ENCODE peak calls at places on chromosomes 4 and X, in four cellular contexts. Y, V, O and X are unnamed samples.

GRCh38 chr4:24657768-24658617 is 73.6 kb upstream of the DHX15 start:
- DNase-seq in Y (no peak), V (no peak), O (peak; percentile 27), X (peak; percentile 86)

GRCh38 chrX:8668797-8669196 is 63.1 kb downstream of the ANOS1 start:
- DNase-seq in Y (no peak), V (peak; percentile 18), O (no peak), X (no peak)

GRCh38 chr4:185500035-185500434 is 28.5 kb upstream of the CCDC110 start:
- DNase-seq in Y (no peak), V (no peak), O (no peak), X (no peak)

GRCh38 chr4:16731776-16732380 is 166.6 kb downstream of the LDB2 start:
- DNase-seq in Y (no peak), V (no peak), O (no peak), X (no peak)

GRCh38 chr4:173794662-173795061 is 264.6 kb upstream of the HAND2 start:
- DNase-seq in Y (no peak), V (no peak), O (peak; percentile 79), X (peak; percentile 71)

GRCh38 chr4:184444953-184445309 is 29.4 kb downstream of the IRF2 start:
- DNase-seq in Y (no peak), V (no peak), O (no peak), X (no peak)

GRCh38 chrX:30822719-30823118 is 66.3 kb downstream of the TAB3 start:
- DNase-seq in Y (no peak), V (no peak), O (no peak), X (no peak)

GRCh38 chr4:4991541-4992099 is 27.6 kb downstream of the CYTL1 start:
- DNase-seq in Y (no peak), V (no peak), O (no peak), X (no peak)

GRCh38 chrX:40105016-40105790 is 7.4 kb upstream of the BCOR start:
- DNase-seq in Y (no peak), V (peak; percentile 54), O (no peak), X (no peak)

GRCh38 chr4:151356510-151356909 is 31.1 kb upstream of the SH3D19 start:
- DNase-seq in Y (no peak), V (no peak), O (peak; percentile 9), X (peak; percentile 5)

GRCh38 chr4:4254666-4255065 is 6.6 kb upstream of the TMEM128 start:
- DNase-seq in Y (no peak), V (no peak), O (no peak), X (no peak)

GRCh38 chr4:108492816-108493595 is 127.4 kb upstream of the RPL34 start:
- DNase-seq in Y (no peak), V (no peak), O (peak; percentile 58), X (no peak)

GRCh38 chr4:3098346-3098745 is 23.9 kb downstream of the HTT start:
- DNase-seq in Y (no peak), V (no peak), O (no peak), X (no peak)

GRCh38 chrX:137565921-137566745 is at the start of gene ZIC3:
- DNase-seq in Y (no peak), V (peak; percentile 65), O (peak; percentile 85), X (peak; percentile 17)

GRCh38 chr4:41095973-41096372 is 118.4 kb downstream of the APBB2 start:
- DNase-seq in Y (no peak), V (no peak), O (no peak), X (peak; percentile 49)

GRCh38 chr4:125387770-125388169 is 73.0 kb downstream of the FAT4 start:
- DNase-seq in Y (no peak), V (no peak), O (no peak), X (peak; percentile 43)

GRCh38 chrX:117987376-117987775 is 129.2 kb downstream of the KLHL13 start:
- DNase-seq in Y (no peak), V (no peak), O (no peak), X (no peak)

GRCh38 chr4:116358633-116359222 is 726.6 kb downstream of the TRAM1L1 start:
- DNase-seq in Y (no peak), V (no peak), O (peak; percentile 89), X (peak; percentile 65)

GRCh38 chr4:37892641-37893040 is 1.8 kb downstream of the TBC1D1 start:
- DNase-seq in Y (no peak), V (no peak), O (no peak), X (no peak)

GRCh38 chrX:85111347-85111746 is 107.7 kb downstream of the APOOL start:
- DNase-seq in Y (no peak), V (no peak), O (peak; percentile 19), X (peak; percentile 30)

GRCh38 chrX:33336783-33337182 is 125.4 kb upstream of the DMD start:
- DNase-seq in Y (peak; percentile 14), V (no peak), O (peak; percentile 25), X (peak; percentile 29)

GRCh38 chr4:139853309-139853708 is 187.7 kb downstream of the MGST2 start:
- DNase-seq in Y (no peak), V (no peak), O (no peak), X (no peak)

GRCh38 chrX:103215768-103216085 is 819 bp downstream of the BEX4 start:
- DNase-seq in Y (no peak), V (no peak), O (peak; percentile 57), X (no peak)

GRCh38 chr4:174273960-174274359 is 9.5 kb downstream of the FBXO8 start:
- DNase-seq in Y (no peak), V (no peak), O (no peak), X (no peak)

GRCh38 chrX:48890296-48890925 is 7.2 kb downstream of the TIMM17B start:
- DNase-seq in Y (no peak), V (no peak), O (no peak), X (no peak)

GRCh38 chr4:73848183-73848777 is 4.8 kb upstream of the PF4V1 start:
- DNase-seq in Y (no peak), V (no peak), O (no peak), X (no peak)

GRCh38 chr4:140092094-140092820 is 61.7 kb downstream of the MAML3 start:
- DNase-seq in Y (no peak), V (peak; percentile 27), O (peak; percentile 85), X (no peak)

GRCh38 chrX:1518512-1518911 is 18.5 kb downstream of the P2RY8 start:
- DNase-seq in Y (no peak), V (no peak), O (no peak), X (no peak)

GRCh38 chrX:75301060-75301459 is 27.2 kb downstream of the UPRT start:
- DNase-seq in Y (no peak), V (no peak), O (no peak), X (peak; percentile 57)

GRCh38 chr4:13368262-13368661 is 115.9 kb downstream of the RAB28 start:
- DNase-seq in Y (no peak), V (no peak), O (no peak), X (peak; percentile 42)

GRCh38 chr4:182929296-182929695 is 12.1 kb upstream of the DCTD start:
- DNase-seq in Y (no peak), V (no peak), O (no peak), X (peak; percentile 86)

GRCh38 chr4:8192748-8193738 is 6.0 kb upstream of the SH3TC1 start:
- DNase-seq in Y (no peak), V (peak; percentile 45), O (peak; percentile 43), X (peak; percentile 61)
- TF ChIP-seq CTCF in Y (no peak), V (peak; percentile 42), O (peak; percentile 34), X (peak; percentile 24)

DNA sequence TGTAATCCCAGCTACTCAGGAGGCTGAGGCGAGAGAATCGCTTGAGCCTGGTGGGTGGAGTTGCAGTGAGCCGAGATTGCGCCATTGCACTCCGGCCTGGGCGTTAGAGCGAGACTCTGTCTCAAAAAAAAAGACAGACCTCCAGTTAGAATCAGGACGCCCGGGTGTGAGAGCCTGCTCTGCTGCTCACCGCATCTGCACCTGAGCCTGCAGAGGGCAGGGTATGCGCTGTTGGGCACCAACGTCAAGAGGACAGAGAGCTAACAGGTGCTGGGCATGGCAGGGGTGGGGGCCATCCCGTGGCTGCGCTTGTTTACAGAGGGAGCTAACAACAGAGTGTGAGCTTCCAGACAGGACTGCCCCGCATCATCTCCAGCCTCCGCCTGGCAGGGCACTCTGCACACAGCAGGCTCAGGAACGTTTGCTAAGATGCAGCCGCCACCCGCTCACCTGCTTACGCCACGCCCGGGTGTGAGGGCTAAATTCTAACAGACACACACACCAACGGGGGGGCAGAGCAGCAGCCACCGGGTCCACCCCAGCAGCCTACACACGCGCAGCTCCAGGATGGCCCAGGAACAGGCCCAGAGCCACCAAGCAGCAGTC is 50.0 kb upstream of the CPLX1 start:
- DNase-seq in Y (no peak), V (no peak), O (no peak), X (no peak)
- H3K4me3 ChIP-seq in Y (no peak overlapping the region), V (no peak overlapping the region), O (no peak overlapping the region), X (no peak overlapping the region)

GRCh38 chr4:91965166-91965565 is 338.6 kb upstream of the GRID2 start:
- DNase-seq in Y (no peak), V (no peak), O (no peak), X (no peak)
- TF ChIP-seq CTCF in Y (no peak), V (no peak), O (no peak), X (no peak)

GRCh38 chr4:176795441-176795840 is 2.7 kb upstream of the VEGFC start:
- DNase-seq in Y (no peak), V (no peak), O (no peak), X (no peak)

GRCh38 chr4:176794651-176795050 is 1.9 kb upstream of the VEGFC start:
- DNase-seq in Y (no peak), V (no peak), O (no peak), X (no peak)

GRCh38 chr4:176793060-176793605 is 411 bp upstream of the VEGFC start:
- DNase-seq in Y (no peak), V (no peak), O (no peak), X (no peak)

GRCh38 chr4:176792348-176793059 is at the start of gene VEGFC:
- DNase-seq in Y (peak; percentile 57), V (peak; percentile 61), O (peak; percentile 56), X (peak; percentile 72)

DNA sequence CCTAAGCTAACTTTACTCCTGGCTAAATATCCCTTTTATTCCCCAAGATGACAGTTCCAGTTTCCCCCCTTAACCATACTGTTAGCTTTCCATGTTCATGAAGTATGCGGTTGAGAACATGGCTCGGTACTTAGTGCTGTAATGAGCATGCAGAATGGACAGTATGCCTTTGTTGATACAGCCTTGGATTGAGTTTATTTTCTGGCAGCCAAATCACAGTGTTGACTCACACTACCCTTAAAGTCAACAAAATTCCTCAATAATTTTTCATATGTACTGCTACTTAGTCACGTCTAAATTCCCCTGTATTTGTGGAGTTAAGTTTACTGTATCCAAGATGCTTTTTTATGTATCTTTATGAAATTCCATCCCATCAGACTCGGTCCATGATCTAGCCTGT is 1.4 kb upstream of the VEGFC start:
- DNase-seq in Y (no peak), V (no peak), O (no peak), X (peak; percentile 89)
- H3K4me3 ChIP-seq in Y (no peak overlapping the region), V (no peak overlapping the region), O (no peak overlapping the region), X (no peak overlapping the region)

GRCh38 chr4:27096142-27096824 is 235.6 kb downstream of the STIM2 start:
- DNase-seq in Y (no peak), V (no peak), O (no peak), X (no peak)
- TF ChIP-seq CTCF in Y (no peak), V (no peak), O (peak; percentile 33), X (no peak)